ENCODE peak calls at places on chromosomes 13 and 19, in six cellular contexts. J is thoracic aorta, O is neural crest cell, N is PC-3, A is left lung, T is RWPE1. S is an unnamed sample.

GRCh38 chr19:7869453-7869909 is 4.7 kb downstream of the PRR36 start:
- DNase-seq in J (no peak), O (peak; percentile 39), N (peak; percentile 80), A (peak; percentile 67), T (peak; percentile 77), S (peak; percentile 85)

GRCh38 chr19:8475005-8475404 is 27.4 kb downstream of the PRAM1 start:
- DNase-seq in J (no peak), O (no peak), N (no peak), A (no peak), T (no peak), S (no peak)

GRCh38 chr13:27919299-27919933 is 384 bp upstream of the PDX1 start:
- DNase-seq in J (no peak), O (no peak), N (no peak), A (no peak), T (peak; percentile 64), S (no peak)

GRCh38 chr19:11138659-11139526 is 16.7 kb downstream of the SPC24 start:
- DNase-seq in J (peak; percentile 54), O (no peak), N (peak; percentile 89), A (peak; percentile 81), T (peak; percentile 55), S (no peak)

GRCh38 chr13:71252191-71252704 is 614.8 kb downstream of the DACH1 start:
- DNase-seq in J (no peak), O (no peak), N (peak; percentile 35), A (no peak), T (no peak), S (no peak)

GRCh38 chr13:113976711-113977684 is 3.1 kb upstream of the C13orf46 start:
- DNase-seq in J (peak; percentile 2), O (no peak), N (peak; percentile 68), A (peak; percentile 29), T (peak; percentile 73), S (no peak)

GRCh38 chr13:113110852-113111315 is 5.3 kb downstream of the F7 start:
- DNase-seq in J (no peak), O (no peak), N (no peak), A (no peak), T (no peak), S (no peak)

GRCh38 chr13:107799001-107799400 is 416.3 kb downstream of the LIG4 start:
- DNase-seq in J (no peak), O (no peak), N (peak; percentile 69), A (no peak), T (no peak), S (no peak)

GRCh38 chr13:28574617-28575142 is 79.8 kb upstream of the FLT1 start:
- DNase-seq in J (no peak), O (no peak), N (peak; percentile 95), A (peak; percentile 67), T (peak; percentile 90), S (no peak)

GRCh38 chr13:31048521-31048920 is 113.2 kb downstream of the HSPH1 start:
- DNase-seq in J (no peak), O (no peak), N (no peak), A (no peak), T (no peak), S (no peak)

GRCh38 chr13:28245465-28245864 is 107.1 kb downstream of the PAN3 start:
- DNase-seq in J (no peak), O (no peak), N (no peak), A (no peak), T (no peak), S (no peak)

GRCh38 chr13:33577037-33577436 is 240.9 kb upstream of the RFC3 start:
- DNase-seq in J (no peak), O (no peak), N (no peak), A (no peak), T (no peak), S (no peak)

GRCh38 chr19:16327911-16328823 is 3.5 kb downstream of the KLF2 start:
- DNase-seq in J (peak; percentile 68), O (no peak), N (no peak), A (peak; percentile 91), T (peak; percentile 55), S (peak; percentile 55)

GRCh38 chr19:17685451-17686026 is 2.6 kb downstream of the UNC13A start:
- DNase-seq in J (no peak), O (no peak), N (no peak), A (no peak), T (no peak), S (no peak)

GRCh38 chr19:7919681-7920519 is at the start of gene SNAPC2:
- DNase-seq in J (peak; percentile 82), O (peak; percentile 97), N (peak; percentile 93), A (peak; percentile 96), T (peak; percentile 78), S (peak; percentile 97)

GRCh38 chr13:80022146-80022545 is 318.8 kb downstream of the SPRY2 start:
- DNase-seq in J (no peak), O (no peak), N (no peak), A (no peak), T (no peak), S (no peak)

GRCh38 chr13:64158910-64159309 is 2743.3 kb upstream of the PCDH20 start:
- DNase-seq in J (no peak), O (no peak), N (peak; percentile 3), A (no peak), T (peak; percentile 0), S (no peak)

GRCh38 chr19:34308381-34309367 is 54.3 kb downstream of the GARRE1 start:
- DNase-seq in J (no peak), O (no peak), N (no peak), A (no peak), T (no peak), S (no peak)

GRCh38 chr13:52348081-52348480 is 57.9 kb downstream of the THSD1 start:
- DNase-seq in J (no peak), O (no peak), N (no peak), A (no peak), T (peak; percentile 27), S (no peak)

GRCh38 chr19:23698711-23699520 is 11.9 kb upstream of the ZNF675 start:
- DNase-seq in J (no peak), O (no peak), N (peak; percentile 43), A (no peak), T (peak; percentile 32), S (no peak)

DNA sequence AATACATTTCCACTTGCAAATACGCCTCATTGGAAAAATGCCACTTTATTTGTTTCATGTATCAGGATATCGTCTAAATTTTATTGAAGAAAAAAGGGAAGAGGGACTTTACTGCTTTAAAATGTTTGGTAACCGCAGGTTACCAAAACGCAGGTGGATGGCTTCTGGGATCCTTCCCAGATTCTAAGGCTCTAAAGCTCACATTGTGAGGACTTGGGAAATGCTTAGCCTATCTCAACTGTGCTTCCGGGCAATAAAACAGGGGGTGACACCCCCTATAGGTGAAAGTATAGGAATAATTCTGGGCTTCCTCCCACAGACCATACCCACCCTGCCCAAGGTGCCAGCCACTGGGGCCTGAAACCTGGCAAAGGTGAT is 73.2 kb upstream of the IPO5 start:
- DNase-seq in J (no peak), O (no peak), N (peak; percentile 62), A (no peak), T (no peak), S (no peak)
- TF ChIP-seq CTCF in J (no peak), O (no peak), N (peak; percentile 11), A (no peak), T (no peak), S (no peak)

DNA sequence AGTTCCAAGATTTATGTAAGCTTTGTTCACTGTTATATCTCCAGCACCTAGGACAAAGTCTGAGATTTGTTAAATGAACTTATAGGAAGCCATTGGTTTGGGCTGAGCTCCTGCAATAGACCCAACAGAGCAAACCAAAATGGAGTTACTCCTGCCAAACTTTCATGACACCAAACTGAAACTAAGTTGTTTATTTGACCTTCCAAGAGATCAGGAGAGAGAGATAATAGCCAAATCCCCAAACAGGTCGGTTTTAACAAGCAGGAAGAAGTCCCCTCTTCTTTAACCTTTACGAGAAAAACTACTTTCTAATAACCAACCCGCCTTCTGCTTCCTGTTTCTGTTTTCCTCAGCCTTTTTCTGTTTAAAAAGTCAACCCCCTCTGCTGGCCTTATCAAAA is 54.9 kb upstream of the ATP12A start:
- DNase-seq in J (no peak), O (no peak), N (no peak), A (no peak), T (no peak), S (no peak)
- TF ChIP-seq CTCF in J (no peak), O (no peak), N (no peak), A (no peak), T (no peak), S (no peak)

GRCh38 chr19:45527731-45528130 is 20.5 kb downstream of the VASP start:
- DNase-seq in J (no peak), O (no peak), N (no peak), A (no peak), T (no peak), S (no peak)
- TF ChIP-seq CTCF in J (no peak), O (no peak), N (no peak), A (no peak), T (no peak), S (no peak)

DNA sequence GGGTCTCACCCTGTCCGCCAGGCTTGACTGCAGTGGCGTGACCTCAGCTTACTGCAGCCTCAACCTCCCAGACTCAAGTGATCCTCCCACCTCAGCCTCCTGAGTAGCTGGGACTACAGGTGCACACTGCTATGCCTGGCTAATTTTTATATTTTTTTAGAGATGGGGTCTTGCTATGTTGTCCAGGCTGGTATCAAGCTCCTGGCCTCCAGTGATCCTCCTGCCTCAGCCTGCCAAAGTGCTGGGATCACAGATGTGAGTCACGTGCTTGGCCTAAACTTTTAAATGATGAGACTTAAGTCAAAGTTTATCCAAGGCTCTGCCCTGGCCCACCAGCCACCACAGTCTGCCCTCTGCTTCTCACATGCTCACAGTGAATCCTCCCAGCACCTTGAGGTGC is 2.2 kb downstream of the C19orf33 start:
- DNase-seq in J (no peak), O (no peak), N (no peak), A (no peak), T (no peak), S (no peak)
- TF ChIP-seq CTCF in J (no peak), O (no peak), N (no peak), A (no peak), T (no peak), S (no peak)

DNA sequence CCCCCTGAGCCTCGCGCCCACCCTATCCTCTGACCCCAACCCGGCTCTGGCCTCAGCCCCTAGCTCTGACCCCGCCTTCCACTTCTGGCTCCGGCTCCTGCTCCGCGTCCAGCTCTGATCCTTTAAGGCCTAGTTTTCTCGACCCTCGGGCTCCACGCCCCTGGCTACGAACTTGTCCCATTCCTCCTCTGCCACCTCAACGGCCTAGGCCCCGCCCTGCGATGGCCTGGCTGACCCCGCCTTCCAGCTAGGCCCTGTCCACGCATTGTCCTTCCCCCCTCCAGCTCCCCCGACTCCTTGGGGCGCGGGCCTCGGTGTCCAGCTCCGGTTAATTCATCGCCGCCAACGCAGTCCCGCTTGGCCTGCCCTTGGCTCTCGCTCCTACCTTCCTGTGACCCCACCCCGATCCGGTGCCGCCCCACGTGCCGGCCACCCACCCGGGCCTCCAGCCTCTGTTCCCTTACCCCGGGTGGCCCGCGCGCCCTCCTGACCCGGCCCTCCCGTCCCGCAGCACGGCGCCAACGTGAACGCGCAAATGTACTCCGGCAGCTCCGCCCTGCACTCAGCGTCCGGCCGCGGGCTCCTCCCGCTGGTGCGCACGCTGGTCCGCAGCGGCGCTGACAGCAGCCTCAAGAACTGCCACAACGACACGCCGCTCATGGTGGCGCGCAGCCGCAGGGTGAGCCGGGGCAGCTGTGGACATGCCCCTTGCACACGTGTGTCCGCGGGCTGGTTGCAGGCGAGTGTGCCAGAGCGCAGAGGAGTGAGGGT is 9.4 kb downstream of the BCL3 start:
- DNase-seq in J (no peak), O (peak; percentile 62), N (no peak), A (peak; percentile 65), T (no peak), S (no peak)
- TF ChIP-seq CTCF in J (peak; percentile 18), O (no peak), N (no peak), A (no peak), T (no peak), S (no peak)

S was measured in activated B cell treated with CpG ODN at 0.5 μM for 24 hours.